ENCODE peak calls at places on chromosome 9, in six cellular contexts. H is suprapubic skin, G is tibial artery, F is transverse colon, S is PC-9, P is IMR-90. E is an unnamed sample.

GRCh38 chr9:83132768-83133167 is 69.8 kb upstream of the RASEF start:
- DNase-seq in G (no peak), F (no peak), H (no peak), S (no peak), P (no peak), E (no peak)

GRCh38 chr9:70566066-70566465 is 151.6 kb upstream of the KLF9 start:
- DNase-seq in P (no peak), H (no peak), F (no peak), S (no peak), G (no peak), E (no peak)

GRCh38 chr9:15936316-15936869 is 383.6 kb downstream of the CCDC171 start:
- DNase-seq in S (no peak), P (peak), F (no peak), H (no peak), G (peak), E (no peak)

GRCh38 chr9:76650692-76651091 is 113.5 kb upstream of the PCA3 start:
- DNase-seq in G (no peak), F (no peak), H (no peak), S (no peak), P (no peak), E (no peak)

GRCh38 chr9:97660847-97661246 is 27.2 kb downstream of the NCBP1 start:
- DNase-seq in G (no peak), H (no peak), P (peak), S (no peak), F (no peak), E (no peak)

GRCh38 chr9:114372971-114373591 is 14.7 kb downstream of the AKNA start:
- DNase-seq in F (peak), P (no peak), H (no peak), G (peak), S (no peak), E (peak)

GRCh38 chr9:86321373-86321772 is 32.8 kb downstream of the TUT7 start:
- DNase-seq in P (peak), F (no peak), S (peak), H (no peak), G (no peak), E (no peak)

GRCh38 chr9:133071484-133072150 is 9.8 kb downstream of the CEL start:
- DNase-seq in G (no peak), F (no peak), S (no peak), P (no peak), H (no peak), E (no peak)

GRCh38 chr9:32918628-32919027 is 82.8 kb downstream of the APTX start:
- DNase-seq in H (no peak), S (no peak), G (no peak), P (no peak), F (no peak), E (no peak)

GRCh38 chr9:32915802-32916201 is 85.6 kb downstream of the APTX start:
- DNase-seq in H (no peak), S (no peak), P (no peak), F (no peak), G (no peak), E (no peak)
- H3K4me3 ChIP-seq in H (no peak), S (no peak), P (no peak), F (no peak), G (no peak), E (no peak)

GRCh38 chr9:34866614-34867013 is 91.5 kb upstream of the PHF24 start:
- DNase-seq in F (no peak), P (no peak), S (no peak), H (no peak), G (no peak), E (no peak)

GRCh38 chr9:34863426-34863825 is 94.7 kb upstream of the PHF24 start:
- DNase-seq in P (no peak), F (no peak), G (no peak), S (no peak), H (no peak), E (no peak)

DNA sequence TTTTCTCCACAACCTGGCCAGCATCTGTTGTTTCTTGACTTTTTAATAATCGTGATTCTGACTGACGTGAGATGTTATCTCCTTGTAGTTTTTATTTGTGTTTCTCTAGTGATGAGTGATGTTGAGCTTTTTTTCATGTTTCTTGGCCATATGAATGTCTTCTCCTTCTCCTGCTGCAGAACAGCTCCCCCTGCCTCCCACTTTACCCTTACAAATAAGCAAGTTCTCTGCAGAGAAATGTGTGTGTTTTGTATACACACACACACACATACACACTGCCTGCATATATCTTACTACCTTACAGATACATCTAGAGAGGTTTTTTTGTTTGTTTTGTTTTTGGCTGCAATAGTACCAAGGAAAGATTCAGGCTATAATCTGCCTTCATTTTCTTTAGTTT is 88.7 kb upstream of the PHF24 start:
- DNase-seq in G (no peak), F (no peak), H (no peak), S (no peak), P (peak), E (no peak)
- TF ChIP-seq CTCF in G (no peak), F (no peak), H (no peak), S (peak), P (no peak), E (peak)

GRCh38 chr9:115595951-115596742 is 478.2 kb upstream of the TNC start:
- DNase-seq in F (no peak), P (peak), H (no peak), S (no peak), G (no peak), E (no peak)
- H3K4me3 ChIP-seq in F (no peak), P (peak), H (no peak), S (no peak), G (no peak), E (no peak)

GRCh38 chr9:119284118-119284517 is 85.1 kb downstream of the BRINP1 start:
- DNase-seq in G (no peak), S (no peak), F (no peak), P (no peak), H (no peak), E (no peak)
- TF ChIP-seq CTCF in G (no peak), S (no peak), F (no peak), P (no peak), H (no peak), E (peak)

DNA sequence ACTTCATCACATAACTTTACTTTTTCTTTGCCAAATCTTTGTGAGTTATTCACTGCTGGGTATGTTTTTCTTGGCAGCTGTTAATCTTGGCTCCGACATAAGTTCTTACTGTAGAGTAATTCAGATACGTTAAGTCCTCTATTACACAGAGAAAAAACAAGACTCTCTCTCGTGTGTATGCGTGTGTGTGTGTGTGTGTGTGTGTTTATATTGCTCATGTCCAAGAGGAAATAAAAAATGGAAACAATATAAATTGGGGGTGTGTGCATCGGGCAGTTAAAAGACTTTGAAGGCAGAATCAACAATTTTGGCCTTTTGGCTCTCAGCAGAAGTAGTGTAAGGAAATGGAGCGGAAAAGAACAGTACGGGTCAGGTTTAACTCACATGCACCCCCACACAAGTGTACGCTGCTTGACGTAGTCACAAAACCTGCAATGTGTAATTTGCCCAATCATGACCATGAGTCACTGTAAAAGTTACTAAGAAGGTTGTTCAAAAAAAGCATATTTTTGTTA is 67.2 kb upstream of the IFNE start:
- DNase-seq in F (peak), S (no peak), P (peak), G (no peak), H (no peak), E (no peak)
- H3K4me3 ChIP-seq in F (no peak), S (no peak), P (peak), G (no peak), H (no peak), E (no peak)

E was measured in GM12864.